ENCODE peak calls at places on chromosomes 13 and 19, in seven cellular contexts. One of them, this sample, is unnamed.

GRCh38 chr19:16457195-16457953 is 14.4 kb downstream of the EPS15L1 start:
- DNase-seq in right atrium auricular region: no peak
- DNase-seq in colonic mucosa: no peak
- DNase-seq in tibial nerve: no peak
- DNase-seq in RWPE2: no peak
- DNase-seq in foreskin fibroblast: peak; percentile 59
- DNase-seq in heart left ventricle: peak; percentile 79
- DNase-seq in this sample: peak; percentile 54

GRCh38 chr13:99657848-99658265 is 156.6 kb downstream of the TM9SF2 start:
- DNase-seq in right atrium auricular region: peak; percentile 64
- DNase-seq in colonic mucosa: peak; percentile 18
- DNase-seq in tibial nerve: no peak
- DNase-seq in RWPE2: no peak
- DNase-seq in foreskin fibroblast: peak; percentile 53
- DNase-seq in heart left ventricle: peak; percentile 36
- DNase-seq in this sample: peak; percentile 52

GRCh38 chr13:112245179-112245724 is 130.9 kb upstream of the SPACA7 start:
- DNase-seq in right atrium auricular region: peak; percentile 53
- DNase-seq in colonic mucosa: no peak
- DNase-seq in tibial nerve: no peak
- DNase-seq in RWPE2: no peak
- DNase-seq in foreskin fibroblast: no peak
- DNase-seq in heart left ventricle: no peak
- DNase-seq in this sample: no peak

GRCh38 chr19:41233748-41234240 is 14.8 kb downstream of the AXL start:
- DNase-seq in right atrium auricular region: no peak
- DNase-seq in colonic mucosa: no peak
- DNase-seq in tibial nerve: no peak
- DNase-seq in RWPE2: no peak
- DNase-seq in foreskin fibroblast: no peak
- DNase-seq in heart left ventricle: peak; percentile 50
- DNase-seq in this sample: no peak

GRCh38 chr19:1984360-1984759 is 31.2 kb downstream of the BTBD2 start:
- DNase-seq in right atrium auricular region: no peak
- DNase-seq in colonic mucosa: no peak
- DNase-seq in tibial nerve: no peak
- DNase-seq in RWPE2: no peak
- DNase-seq in foreskin fibroblast: no peak
- DNase-seq in heart left ventricle: no peak
- DNase-seq in this sample: no peak

GRCh38 chr19:1130801-1131717 is 27.3 kb downstream of the GPX4 start:
- DNase-seq in right atrium auricular region: no peak
- DNase-seq in colonic mucosa: no peak
- DNase-seq in tibial nerve: no peak
- DNase-seq in RWPE2: no peak
- DNase-seq in foreskin fibroblast: peak; percentile 48
- DNase-seq in heart left ventricle: no peak
- DNase-seq in this sample: no peak

GRCh38 chr13:21069561-21070004 is 8.2 kb upstream of the LATS2 start:
- DNase-seq in right atrium auricular region: no peak
- DNase-seq in colonic mucosa: no peak
- DNase-seq in tibial nerve: no peak
- DNase-seq in RWPE2: no peak
- DNase-seq in foreskin fibroblast: peak; percentile 95
- DNase-seq in heart left ventricle: peak; percentile 56
- DNase-seq in this sample: no peak

GRCh38 chr13:23899555-23899954 is 2.3 kb upstream of the C1QTNF9B start:
- DNase-seq in right atrium auricular region: no peak
- DNase-seq in colonic mucosa: peak; percentile 48
- DNase-seq in tibial nerve: no peak
- DNase-seq in RWPE2: no peak
- DNase-seq in foreskin fibroblast: peak; percentile 80
- DNase-seq in heart left ventricle: peak; percentile 38
- DNase-seq in this sample: peak; percentile 39

GRCh38 chr13:43079392-43079931 is 56.1 kb downstream of the DNAJC15 start:
- DNase-seq in right atrium auricular region: no peak
- DNase-seq in colonic mucosa: no peak
- DNase-seq in tibial nerve: no peak
- DNase-seq in RWPE2: no peak
- DNase-seq in foreskin fibroblast: no peak
- DNase-seq in heart left ventricle: no peak
- DNase-seq in this sample: no peak

GRCh38 chr13:41452462-41452861 is 4.9 kb upstream of the RGCC start:
- DNase-seq in right atrium auricular region: no peak
- DNase-seq in colonic mucosa: no peak
- DNase-seq in tibial nerve: no peak
- DNase-seq in RWPE2: no peak
- DNase-seq in foreskin fibroblast: no peak
- DNase-seq in heart left ventricle: no peak
- DNase-seq in this sample: no peak

GRCh38 chr13:26037302-26037701 is 14.5 kb downstream of the SHISA2 start:
- DNase-seq in right atrium auricular region: no peak
- DNase-seq in colonic mucosa: peak; percentile 20
- DNase-seq in tibial nerve: no peak
- DNase-seq in RWPE2: no peak
- DNase-seq in foreskin fibroblast: no peak
- DNase-seq in heart left ventricle: no peak
- DNase-seq in this sample: no peak
- TF ChIP-seq CTCF in right atrium auricular region: no peak
- TF ChIP-seq CTCF in colonic mucosa: peak; percentile 12
- TF ChIP-seq CTCF in tibial nerve: no peak
- TF ChIP-seq CTCF in RWPE2: no peak
- TF ChIP-seq CTCF in foreskin fibroblast: peak; percentile 27
- TF ChIP-seq CTCF in heart left ventricle: peak; percentile 29
- TF ChIP-seq CTCF in this sample: peak; percentile 60

DNA sequence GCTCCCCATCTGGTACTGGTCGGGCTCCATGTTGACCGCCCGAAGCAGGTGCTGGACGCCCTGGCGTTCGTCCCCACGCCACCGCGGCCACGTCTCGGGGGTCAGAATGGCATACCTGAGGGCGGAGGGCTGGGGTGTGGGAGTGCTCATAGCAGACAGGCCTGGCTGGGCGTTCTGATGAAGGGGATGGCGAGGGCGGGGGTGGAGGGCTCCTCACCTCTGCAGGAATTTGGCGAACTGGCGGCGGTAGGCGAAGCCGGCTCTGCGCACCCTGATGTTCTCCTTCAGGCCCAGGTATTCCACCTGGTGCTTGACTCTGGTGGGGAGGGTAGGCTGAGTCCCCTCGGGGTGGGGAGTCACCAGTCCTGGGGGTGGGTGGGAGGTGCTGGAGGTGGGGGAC is 22.3 kb upstream of the ZNF414 start:
- DNase-seq in right atrium auricular region: no peak
- DNase-seq in colonic mucosa: no peak
- DNase-seq in tibial nerve: no peak
- DNase-seq in RWPE2: no peak
- DNase-seq in foreskin fibroblast: no peak
- DNase-seq in heart left ventricle: no peak
- DNase-seq in this sample: no peak
- TF ChIP-seq CTCF in right atrium auricular region: no peak
- TF ChIP-seq CTCF in colonic mucosa: no peak
- TF ChIP-seq CTCF in tibial nerve: no peak
- TF ChIP-seq CTCF in RWPE2: no peak
- TF ChIP-seq CTCF in foreskin fibroblast: no peak
- TF ChIP-seq CTCF in heart left ventricle: no peak
- TF ChIP-seq CTCF in this sample: no peak

GRCh38 chr19:14683439-14683838 is 6.4 kb upstream of the ZNF333 start:
- DNase-seq in right atrium auricular region: no peak
- DNase-seq in colonic mucosa: no peak
- DNase-seq in tibial nerve: no peak
- DNase-seq in RWPE2: no peak
- DNase-seq in foreskin fibroblast: no peak
- DNase-seq in heart left ventricle: no peak
- DNase-seq in this sample: no peak

GRCh38 chr19:14689598-14690503 is at the start of gene ZNF333:
- DNase-seq in right atrium auricular region: peak; percentile 94
- DNase-seq in colonic mucosa: peak; percentile 99
- DNase-seq in tibial nerve: peak; percentile 95
- DNase-seq in RWPE2: peak; percentile 95
- DNase-seq in foreskin fibroblast: peak; percentile 94
- DNase-seq in heart left ventricle: peak; percentile 97
- DNase-seq in this sample: peak; percentile 100

GRCh38 chr19:14682084-14682483 is 7.4 kb upstream of the ADGRE3 start:
- DNase-seq in right atrium auricular region: no peak
- DNase-seq in colonic mucosa: no peak
- DNase-seq in tibial nerve: no peak
- DNase-seq in RWPE2: no peak
- DNase-seq in foreskin fibroblast: no peak
- DNase-seq in heart left ventricle: no peak
- DNase-seq in this sample: no peak

DNA sequence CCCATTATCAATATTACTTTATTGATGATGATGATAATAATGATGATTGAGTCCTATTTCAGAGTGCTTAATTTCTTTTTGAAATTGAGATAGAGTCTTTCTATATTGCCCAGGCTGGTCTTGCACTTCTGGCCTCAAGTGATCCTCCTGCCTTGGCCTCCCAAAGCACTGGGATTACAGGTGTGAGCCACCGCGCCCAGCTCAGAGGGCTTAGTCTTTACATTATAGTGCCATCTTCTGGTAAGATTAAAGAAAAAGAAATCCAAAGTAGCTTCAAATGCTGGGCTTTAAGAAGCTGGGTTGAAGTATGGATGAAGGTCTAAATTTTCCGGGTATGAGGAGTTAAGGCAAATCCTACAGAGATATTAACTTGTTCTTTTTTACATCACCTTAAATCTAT is 3.4 kb upstream of the ZNF333 start:
- DNase-seq in right atrium auricular region: no peak
- DNase-seq in colonic mucosa: no peak
- DNase-seq in tibial nerve: no peak
- DNase-seq in RWPE2: no peak
- DNase-seq in foreskin fibroblast: peak; percentile 37
- DNase-seq in heart left ventricle: no peak
- DNase-seq in this sample: no peak
- TF ChIP-seq CTCF in right atrium auricular region: no peak
- TF ChIP-seq CTCF in colonic mucosa: no peak
- TF ChIP-seq CTCF in tibial nerve: no peak
- TF ChIP-seq CTCF in RWPE2: peak; percentile 64
- TF ChIP-seq CTCF in foreskin fibroblast: peak; percentile 10
- TF ChIP-seq CTCF in heart left ventricle: peak; percentile 22
- TF ChIP-seq CTCF in this sample: no peak

GRCh38 chr13:110110783-110111182 is 196.2 kb downstream of the COL4A1 start:
- DNase-seq in right atrium auricular region: no peak
- DNase-seq in colonic mucosa: no peak
- DNase-seq in tibial nerve: no peak
- DNase-seq in RWPE2: no peak
- DNase-seq in foreskin fibroblast: no peak
- DNase-seq in heart left ventricle: no peak
- DNase-seq in this sample: no peak

GRCh38 chr13:110108348-110109139 is 198.4 kb downstream of the COL4A1 start:
- DNase-seq in right atrium auricular region: peak; percentile 86
- DNase-seq in colonic mucosa: peak; percentile 40
- DNase-seq in tibial nerve: peak; percentile 59
- DNase-seq in RWPE2: no peak
- DNase-seq in foreskin fibroblast: peak; percentile 95
- DNase-seq in heart left ventricle: peak; percentile 88
- DNase-seq in this sample: peak; percentile 67

GRCh38 chr13:110109910-110110309 is 197.0 kb downstream of the COL4A1 start:
- DNase-seq in right atrium auricular region: peak; percentile 85
- DNase-seq in colonic mucosa: peak; percentile 34
- DNase-seq in tibial nerve: no peak
- DNase-seq in RWPE2: no peak
- DNase-seq in foreskin fibroblast: peak; percentile 95
- DNase-seq in heart left ventricle: peak; percentile 89
- DNase-seq in this sample: no peak

GRCh38 chr13:110107568-110108347 is 199.2 kb downstream of the COL4A1 start:
- DNase-seq in right atrium auricular region: no peak
- DNase-seq in colonic mucosa: no peak
- DNase-seq in tibial nerve: no peak
- DNase-seq in RWPE2: no peak
- DNase-seq in foreskin fibroblast: no peak
- DNase-seq in heart left ventricle: no peak
- DNase-seq in this sample: no peak

GRCh38 chr13:110109140-110109783 is 197.7 kb downstream of the COL4A1 start:
- DNase-seq in right atrium auricular region: no peak
- DNase-seq in colonic mucosa: no peak
- DNase-seq in tibial nerve: no peak
- DNase-seq in RWPE2: no peak
- DNase-seq in foreskin fibroblast: no peak
- DNase-seq in heart left ventricle: no peak
- DNase-seq in this sample: no peak
- TF ChIP-seq CTCF in right atrium auricular region: no peak
- TF ChIP-seq CTCF in colonic mucosa: no peak
- TF ChIP-seq CTCF in tibial nerve: peak; percentile 5
- TF ChIP-seq CTCF in RWPE2: peak; percentile 55
- TF ChIP-seq CTCF in foreskin fibroblast: no peak
- TF ChIP-seq CTCF in heart left ventricle: no peak
- TF ChIP-seq CTCF in this sample: no peak

DNA sequence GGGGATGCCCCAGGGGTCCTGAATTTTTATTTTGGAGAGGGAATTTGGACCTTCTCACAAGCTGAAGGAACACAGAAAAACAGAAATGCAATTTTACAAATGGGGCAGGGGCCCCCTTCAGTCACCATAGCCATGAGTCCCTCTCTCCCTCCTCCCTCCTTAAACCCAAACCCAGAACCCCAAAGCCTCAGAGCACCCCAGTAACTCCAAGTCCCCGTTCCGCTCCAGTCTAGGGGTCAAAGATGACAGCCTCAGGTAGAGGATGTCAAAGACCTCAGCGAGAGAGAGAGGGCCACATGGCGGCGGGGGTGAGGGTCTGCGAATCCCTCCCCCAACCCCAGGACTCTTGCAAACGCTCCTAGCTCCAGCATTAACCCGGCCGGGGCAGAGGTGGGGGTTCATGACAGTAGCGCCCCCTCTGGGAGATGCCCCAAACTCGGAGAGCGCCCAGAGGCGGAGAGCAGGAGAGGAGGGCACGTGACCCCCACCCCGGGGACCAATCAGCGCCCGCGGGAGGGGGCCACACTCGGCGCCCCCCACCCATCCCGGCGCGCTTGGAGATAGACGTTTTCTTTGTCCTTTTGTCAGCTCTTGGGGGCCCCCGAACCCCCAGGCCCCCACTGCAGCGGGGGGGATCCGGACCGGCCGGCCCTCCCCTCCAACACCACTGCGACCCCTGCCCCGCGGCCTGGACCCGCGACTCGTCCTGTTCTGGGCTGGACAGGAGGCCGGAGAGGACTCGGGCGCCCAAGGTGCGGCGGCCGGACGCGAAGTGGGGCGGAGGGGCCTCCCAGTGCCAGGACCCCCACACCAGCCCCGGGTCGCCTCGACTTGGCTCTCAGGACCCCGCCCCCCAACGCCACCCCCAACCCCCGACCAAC is 20.8 kb upstream of the SEMA6B start:
- DNase-seq in right atrium auricular region: no peak
- DNase-seq in colonic mucosa: no peak
- DNase-seq in tibial nerve: no peak
- DNase-seq in RWPE2: no peak
- DNase-seq in foreskin fibroblast: no peak
- DNase-seq in heart left ventricle: no peak
- DNase-seq in this sample: peak; percentile 41
- TF ChIP-seq CTCF in right atrium auricular region: no peak
- TF ChIP-seq CTCF in colonic mucosa: no peak
- TF ChIP-seq CTCF in tibial nerve: no peak
- TF ChIP-seq CTCF in RWPE2: no peak
- TF ChIP-seq CTCF in foreskin fibroblast: peak; percentile 3
- TF ChIP-seq CTCF in heart left ventricle: no peak
- TF ChIP-seq CTCF in this sample: no peak